ENCODE peak calls at places on chromosomes 7 and 10, in five cellular contexts. O is IMR-90, B is bronchial epithelial cell, F is ELF-1, Q is EH. A is an unnamed sample.

GRCh38 chr7:8434290-8435002 is 1.0 kb downstream of the NXPH1 start:
- DNase-seq in O (no peak), B (no peak), F (peak), Q (no peak), A (no peak)

GRCh38 chr10:8444630-8445029 is 390.1 kb downstream of the GATA3 start:
- DNase-seq in O (no peak), B (no peak), F (peak), Q (peak), A (peak)

GRCh38 chr7:75808106-75808505 is 5.5 kb downstream of the CCL24 start:
- DNase-seq in O (no peak), B (no peak), F (no peak), Q (no peak), A (no peak)

GRCh38 chr10:86607674-86608073 is 46.7 kb upstream of the OPN4 start:
- DNase-seq in O (no peak), B (no peak), F (no peak), Q (no peak), A (no peak)

GRCh38 chr7:73732397-73732796 is 6.2 kb downstream of the ABHD11 start:
- DNase-seq in O (no peak), B (no peak), F (no peak), Q (no peak), A (no peak)

GRCh38 chr7:40717242-40717641 is 582.4 kb downstream of the SUGCT start:
- DNase-seq in O (peak), B (peak), F (peak), Q (peak), A (peak)

GRCh38 chr7:114921636-114922150 is at the start of gene MDFIC:
- DNase-seq in O (no peak), B (no peak), F (peak), Q (no peak), A (no peak)

GRCh38 chr7:21497072-21497471 is 45.8 kb upstream of the DNAH11 start:
- DNase-seq in O (peak), B (peak), F (no peak), Q (peak), A (peak)

GRCh38 chr10:89502556-89502955 is 32.8 kb downstream of the SLC16A12 start:
- DNase-seq in O (peak), B (peak), F (no peak), Q (peak), A (no peak)

A was measured in mesenchymal stem cell.